ENCODE peak calls at places on chromosome 17, in six cellular contexts. V, E, J, C, O and S are unnamed samples.

GRCh38 chr17:40086150-40087044 is 14.0 kb downstream of the NR1D1 start:
- DNase-seq in E (peak; percentile 82), O (peak; percentile 67), V (peak; percentile 94), C (peak; percentile 88), J (no peak), S (peak; percentile 68)

GRCh38 chr17:73697872-73698271 is 53.6 kb upstream of the SDK2 start:
- DNase-seq in O (no peak), V (peak; percentile 46), C (no peak), E (no peak), J (no peak), S (no peak)

GRCh38 chr17:57989011-57989345 is 924 bp upstream of the VEZF1 start:
- DNase-seq in C (no peak), E (no peak), J (peak; percentile 59), O (peak; percentile 49), V (no peak), S (peak; percentile 45)

GRCh38 chr17:8392674-8393469 is 4.8 kb downstream of the RNF222 start:
- DNase-seq in C (no peak), J (no peak), O (no peak), E (no peak), V (no peak), S (no peak)

GRCh38 chr17:50210249-50211225 is 9.1 kb upstream of the COL1A1 start:
- DNase-seq in C (no peak), O (peak; percentile 59), J (peak; percentile 67), V (peak; percentile 67), E (peak; percentile 88), S (no peak)

GRCh38 chr17:12024332-12024731 is 3.7 kb downstream of the MAP2K4 start:
- DNase-seq in E (no peak), C (no peak), O (no peak), V (no peak), J (no peak), S (no peak)

GRCh38 chr17:75830168-75831031 is 13.8 kb downstream of the UNC13D start:
- DNase-seq in E (no peak), C (no peak), O (no peak), V (peak; percentile 90), J (no peak), S (no peak)

GRCh38 chr17:207775-208174 is 26.3 kb upstream of the DOC2B start:
- DNase-seq in J (no peak), C (no peak), E (no peak), V (no peak), O (no peak), S (no peak)

GRCh38 chr17:80030730-80031410 is 4.8 kb downstream of the TBC1D16 start:
- DNase-seq in C (peak; percentile 37), V (no peak), E (no peak), J (no peak), O (no peak), S (peak; percentile 97)

GRCh38 chr17:57927048-57927723 is 28.0 kb downstream of the CUEDC1 start:
- DNase-seq in V (no peak), J (peak; percentile 39), O (no peak), C (no peak), E (no peak), S (no peak)

GRCh38 chr17:31283841-31284240 is 13.2 kb downstream of the OMG start:
- DNase-seq in C (no peak), J (no peak), V (no peak), E (no peak), O (no peak), S (no peak)

GRCh38 chr17:41067281-41067680 is 1.6 kb upstream of the KRTAP2-4 start:
- DNase-seq in V (no peak), O (no peak), E (no peak), J (no peak), C (no peak), S (no peak)

GRCh38 chr17:56739376-56739775 is 94.3 kb downstream of the C17orf67 start:
- DNase-seq in C (no peak), E (no peak), V (no peak), O (no peak), J (no peak), S (no peak)

GRCh38 chr17:9308069-9308468 is 267.6 kb downstream of the STX8 start:
- DNase-seq in J (no peak), E (no peak), C (no peak), V (no peak), O (no peak), S (no peak)

GRCh38 chr17:491086-492014 is 138.7 kb upstream of the RPH3AL start:
- DNase-seq in V (peak; percentile 77), O (peak; percentile 50), E (peak; percentile 85), C (peak; percentile 92), J (peak; percentile 38), S (peak; percentile 67)

GRCh38 chr17:37708616-37709212 is 36.1 kb downstream of the HNF1B start:
- DNase-seq in O (no peak), C (no peak), J (no peak), E (no peak), V (no peak), S (peak; percentile 69)

GRCh38 chr17:80704381-80704819 is 159.8 kb downstream of the RPTOR start:
- DNase-seq in O (no peak), C (no peak), V (no peak), J (no peak), E (no peak), S (no peak)

GRCh38 chr17:29649359-29649758 is 26.6 kb upstream of the CORO6 start:
- DNase-seq in V (no peak), C (no peak), O (no peak), E (no peak), J (no peak), S (no peak)

GRCh38 chr17:19651461-19652238 is 3.1 kb downstream of the ALDH3A2 start:
- DNase-seq in V (no peak), C (no peak), E (no peak), J (no peak), O (no peak), S (no peak)

GRCh38 chr17:78378225-78379133 is at the start of gene PGS1:
- DNase-seq in O (peak; percentile 76), V (peak; percentile 90), C (peak; percentile 96), E (peak; percentile 94), J (peak; percentile 85), S (peak; percentile 81)

GRCh38 chr17:64178011-64178825 is 48.3 kb upstream of the ERN1 start:
- DNase-seq in C (no peak), O (no peak), V (no peak), J (no peak), E (no peak), S (no peak)

GRCh38 chr17:40341808-40342574 is 22.5 kb downstream of the GJD3 start:
- DNase-seq in E (peak; percentile 92), V (peak; percentile 88), O (peak; percentile 87), J (peak; percentile 84), C (peak; percentile 93), S (peak; percentile 72)

GRCh38 chr17:68587847-68588246 is 13.3 kb downstream of the FAM20A start:
- DNase-seq in E (no peak), C (no peak), O (no peak), V (no peak), J (no peak), S (no peak)

GRCh38 chr17:75619506-75620431 is 13.5 kb upstream of the SMIM5 start:
- DNase-seq in E (peak; percentile 67), C (no peak), O (no peak), V (peak; percentile 96), J (no peak), S (peak; percentile 16)

GRCh38 chr17:39099686-39100293 is 51.6 kb downstream of the PLXDC1 start:
- DNase-seq in O (peak; percentile 37), E (no peak), C (no peak), J (peak; percentile 69), V (no peak), S (no peak)

GRCh38 chr17:50209472-50210248 is 8.2 kb upstream of the COL1A1 start:
- DNase-seq in E (peak; percentile 93), J (peak; percentile 84), V (peak; percentile 72), O (peak; percentile 63), C (no peak), S (peak; percentile 66)

GRCh38 chr17:27878776-27879562 is 14.2 kb downstream of the LYRM9 start:
- DNase-seq in O (no peak), V (no peak), J (no peak), E (no peak), C (no peak), S (no peak)

GRCh38 chr17:46765491-46765890 is 53.0 kb downstream of the WNT3 start:
- DNase-seq in O (no peak), J (no peak), V (peak; percentile 42), C (no peak), E (no peak), S (no peak)

GRCh38 chr17:31373150-31374082 is 18.1 kb upstream of the RAB11FIP4 start:
- DNase-seq in C (no peak), O (no peak), E (no peak), V (no peak), J (no peak), S (no peak)

GRCh38 chr17:43905985-43906852 is 1.1 kb downstream of the MPP2 start:
- DNase-seq in E (peak; percentile 80), C (no peak), J (peak; percentile 92), V (peak; percentile 90), O (peak; percentile 53), S (peak; percentile 52)

GRCh38 chr17:1882836-1883235 is 53.0 kb downstream of the RPA1 start:
- DNase-seq in J (peak; percentile 25), O (no peak), V (peak; percentile 58), C (no peak), E (no peak), S (no peak)

DNA sequence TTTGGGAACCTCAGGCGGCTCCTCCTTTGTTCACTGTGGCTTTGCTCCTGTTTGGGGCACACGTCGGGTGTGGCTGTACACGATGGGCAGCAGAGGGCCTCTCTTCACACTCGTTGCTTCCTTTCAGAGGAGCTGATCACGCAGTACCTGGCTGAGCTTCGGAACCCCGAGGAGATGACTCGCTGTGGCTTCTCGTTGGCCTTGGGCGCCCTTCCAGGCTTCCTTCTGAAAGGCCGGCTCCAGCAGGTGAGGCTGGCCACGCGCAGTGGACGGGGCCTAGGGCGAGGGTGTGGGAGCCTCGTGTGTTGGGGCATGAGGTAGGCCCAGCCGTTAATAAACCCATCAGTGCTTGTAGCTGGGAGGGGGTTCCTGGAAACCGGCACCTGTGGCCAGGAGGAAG is 85.0 kb upstream of the ZNF750 start:
- DNase-seq in O (no peak), J (no peak), C (peak; percentile 46), E (peak; percentile 47), V (no peak), S (no peak)
- TF ChIP-seq POLR2A in O (no peak), J (no peak), C (no peak), E (no peak), V (no peak), S (no peak)

GRCh38 chr17:72615627-72615991 is 476.9 kb downstream of the SLC39A11 start:
- DNase-seq in C (no peak), J (no peak), E (no peak), O (no peak), V (no peak), S (no peak)
- H3K27ac ChIP-seq in C (no peak overlapping the region), J (peak overlapping the region; percentile 50), E (no peak overlapping the region), O (no peak overlapping the region), V (no peak overlapping the region), S (peak overlapping the region; percentile 81)

DNA sequence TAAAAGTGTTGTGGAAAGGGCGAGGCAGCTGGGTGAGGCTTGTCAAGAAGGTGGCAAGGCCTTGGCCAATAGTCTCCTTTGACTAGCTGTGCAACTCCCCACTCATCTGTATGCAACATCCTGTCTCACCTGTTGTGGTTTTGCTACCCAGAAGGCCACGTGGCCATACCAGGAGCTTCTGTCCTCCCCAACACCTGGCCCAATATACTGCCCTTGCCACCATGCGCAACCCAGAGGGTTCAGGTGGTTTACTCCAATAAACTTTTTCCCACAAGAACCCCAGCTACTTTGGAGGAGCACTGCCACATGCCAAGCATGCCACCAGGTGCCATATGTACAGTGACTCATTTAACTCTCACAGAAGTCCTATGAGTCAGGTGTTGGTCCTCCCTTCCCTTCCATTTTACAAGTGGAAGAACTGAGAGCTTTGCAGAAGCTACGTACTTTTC is 10.2 kb downstream of the MYO19 start:
- DNase-seq in E (no peak), O (no peak), J (peak; percentile 4), C (no peak), V (no peak), S (no peak)
- H3K36me3 ChIP-seq in E (peaks cover 94% of the 10 kb centered on the region), O (peaks cover 47% of the 10 kb centered on the region), J (no peaks in the 10 kb centered on the region), C (peaks cover 57% of the 10 kb centered on the region), V (peaks cover 54% of the 10 kb centered on the region), S (peaks cover 14% of the 10 kb centered on the region)

GRCh38 chr17:5000237-5000639 is 2.5 kb downstream of the KIF1C start:
- DNase-seq in J (no peak), C (no peak), O (peak; percentile 60), E (peak; percentile 90), V (no peak), S (peak; percentile 40)
- TF ChIP-seq POLR2A in J (no peak), C (no peak), O (no peak), E (no peak), V (no peak), S (peak; percentile 31)